ENCODE peak calls at places on chromosomes 5 and 9, in four cellular contexts. A is activated CD4-positive, CD25-positive, alpha-beta regulatory T cell; B is NCI-H748 treated with DMSO at 0.1 percent for 48 hours; Q is T-helper 1 cell. L is an unnamed sample.

GRCh38 chr9:112884721-112885120 is 6.0 kb downstream of the SLC46A2 start:
- DNase-seq in B (no peak), A (no peak), Q (no peak), L (no peak)

GRCh38 chr9:113546566-113546965 is 83.0 kb downstream of the RGS3 start:
- DNase-seq in B (no peak), A (no peak), Q (no peak), L (no peak)

GRCh38 chr9:123350590-123351310 is 5.2 kb upstream of the CRB2 start:
- DNase-seq in B (no peak), Q (no peak), A (no peak), L (no peak)

GRCh38 chr5:64206653-64207052 is 41.0 kb downstream of the RNF180 start:
- DNase-seq in A (no peak), B (no peak), Q (no peak), L (no peak)

GRCh38 chr5:150465926-150466325 is 16.4 kb upstream of the RPS14 start:
- DNase-seq in A (no peak), B (no peak), Q (no peak), L (no peak)

GRCh38 chr5:55897905-55898304 is 46.7 kb downstream of the IL31RA start:
- DNase-seq in B (no peak), Q (no peak), A (no peak), L (no peak)

GRCh38 chr5:151005975-151006576 is 14.3 kb upstream of the GPX3 start:
- DNase-seq in A (no peak), Q (no peak), B (no peak), L (no peak)

GRCh38 chr5:150297236-150297890 is 5.3 kb downstream of the ARSI start:
- DNase-seq in Q (no peak), B (no peak), A (no peak), L (no peak)

GRCh38 chr9:135485832-135486231 is 6.2 kb downstream of the PPP1R26 start:
- DNase-seq in Q (no peak), B (no peak), A (no peak), L (no peak)

GRCh38 chr5:150144211-150144801 is 11.3 kb downstream of the PDGFRB start:
- DNase-seq in B (no peak), A (no peak), Q (no peak), L (no peak)

GRCh38 chr5:26582350-26583040 is 455.9 kb downstream of the CDH9 start:
- DNase-seq in A (no peak), Q (no peak), B (no peak), L (no peak)